ENCODE peak calls at places on chromosomes 13 and 19, in seven cellular contexts. One of them, this sample, is unnamed.

GRCh38 chr19:52898101-52898500 is 666 bp upstream of the ZNF320 start:
- DNase-seq in adrenal gland: no peak
- DNase-seq in WERI-Rb-1: no peak
- DNase-seq in natural killer cell: no peak
- DNase-seq in uterus: no peak
- DNase-seq in stomach: no peak
- DNase-seq in bronchial epithelial cell: no peak
- DNase-seq in this sample: no peak

GRCh38 chr13:72651196-72651595 is 76.2 kb downstream of the MZT1 start:
- DNase-seq in adrenal gland: no peak
- DNase-seq in WERI-Rb-1: peak; percentile 23
- DNase-seq in natural killer cell: no peak
- DNase-seq in uterus: no peak
- DNase-seq in stomach: no peak
- DNase-seq in bronchial epithelial cell: peak; percentile 33
- DNase-seq in this sample: no peak

GRCh38 chr19:1151037-1151716 is 22.9 kb downstream of the SBNO2 start:
- DNase-seq in adrenal gland: peak; percentile 56
- DNase-seq in WERI-Rb-1: no peak
- DNase-seq in natural killer cell: no peak
- DNase-seq in uterus: no peak
- DNase-seq in stomach: no peak
- DNase-seq in bronchial epithelial cell: no peak
- DNase-seq in this sample: no peak

GRCh38 chr19:51810228-51810627 is 15.3 kb downstream of the FPR3 start:
- DNase-seq in adrenal gland: no peak
- DNase-seq in WERI-Rb-1: peak; percentile 9
- DNase-seq in natural killer cell: no peak
- DNase-seq in uterus: no peak
- DNase-seq in stomach: no peak
- DNase-seq in bronchial epithelial cell: no peak
- DNase-seq in this sample: peak; percentile 77

GRCh38 chr13:74145249-74145970 is 11.2 kb upstream of the KLF12 start:
- DNase-seq in adrenal gland: no peak
- DNase-seq in WERI-Rb-1: no peak
- DNase-seq in natural killer cell: no peak
- DNase-seq in uterus: no peak
- DNase-seq in stomach: no peak
- DNase-seq in bronchial epithelial cell: no peak
- DNase-seq in this sample: no peak

GRCh38 chr13:51244637-51245405 is 22.6 kb downstream of the FAM124A start:
- DNase-seq in adrenal gland: no peak
- DNase-seq in WERI-Rb-1: no peak
- DNase-seq in natural killer cell: no peak
- DNase-seq in uterus: no peak
- DNase-seq in stomach: no peak
- DNase-seq in bronchial epithelial cell: no peak
- DNase-seq in this sample: no peak

GRCh38 chr13:46614582-46614981 is 61.6 kb downstream of the LRCH1 start:
- DNase-seq in adrenal gland: no peak
- DNase-seq in WERI-Rb-1: no peak
- DNase-seq in natural killer cell: no peak
- DNase-seq in uterus: peak; percentile 66
- DNase-seq in stomach: no peak
- DNase-seq in bronchial epithelial cell: peak; percentile 69
- DNase-seq in this sample: no peak

GRCh38 chr13:40221460-40222201 is 444.8 kb downstream of the FOXO1 start:
- DNase-seq in adrenal gland: no peak
- DNase-seq in WERI-Rb-1: no peak
- DNase-seq in natural killer cell: peak; percentile 24
- DNase-seq in uterus: peak; percentile 77
- DNase-seq in stomach: no peak
- DNase-seq in bronchial epithelial cell: peak; percentile 28
- DNase-seq in this sample: no peak

GRCh38 chr19:35261356-35262100 is 7.2 kb upstream of the USF2 start:
- DNase-seq in adrenal gland: peak; percentile 35
- DNase-seq in WERI-Rb-1: peak; percentile 4
- DNase-seq in natural killer cell: peak; percentile 11
- DNase-seq in uterus: no peak
- DNase-seq in stomach: peak; percentile 17
- DNase-seq in bronchial epithelial cell: no peak
- DNase-seq in this sample: no peak

GRCh38 chr19:15631817-15632216 is 8.9 kb upstream of the CYP4F3 start:
- DNase-seq in adrenal gland: peak; percentile 22
- DNase-seq in WERI-Rb-1: peak; percentile 35
- DNase-seq in natural killer cell: no peak
- DNase-seq in uterus: no peak
- DNase-seq in stomach: no peak
- DNase-seq in bronchial epithelial cell: no peak
- DNase-seq in this sample: no peak

GRCh38 chr19:9823816-9824215 is 3.9 kb upstream of the UBL5 start:
- DNase-seq in adrenal gland: no peak
- DNase-seq in WERI-Rb-1: no peak
- DNase-seq in natural killer cell: no peak
- DNase-seq in uterus: no peak
- DNase-seq in stomach: no peak
- DNase-seq in bronchial epithelial cell: no peak
- DNase-seq in this sample: no peak

GRCh38 chr13:77067519-77067918 is 40.6 kb upstream of the FBXL3 start:
- DNase-seq in adrenal gland: no peak
- DNase-seq in WERI-Rb-1: no peak
- DNase-seq in natural killer cell: no peak
- DNase-seq in uterus: no peak
- DNase-seq in stomach: no peak
- DNase-seq in bronchial epithelial cell: no peak
- DNase-seq in this sample: no peak

GRCh38 chr13:24220086-24220703 is 59.7 kb downstream of the SPATA13 start:
- DNase-seq in adrenal gland: peak; percentile 68
- DNase-seq in WERI-Rb-1: peak; percentile 77
- DNase-seq in natural killer cell: no peak
- DNase-seq in uterus: peak; percentile 72
- DNase-seq in stomach: peak; percentile 61
- DNase-seq in bronchial epithelial cell: peak; percentile 78
- DNase-seq in this sample: peak; percentile 64

GRCh38 chr13:74290324-74290773 is 156.1 kb upstream of the KLF12 start:
- DNase-seq in adrenal gland: peak; percentile 47
- DNase-seq in WERI-Rb-1: no peak
- DNase-seq in natural killer cell: peak; percentile 16
- DNase-seq in uterus: peak; percentile 40
- DNase-seq in stomach: no peak
- DNase-seq in bronchial epithelial cell: peak; percentile 98
- DNase-seq in this sample: no peak

GRCh38 chr19:43132696-43133095 is 50.2 kb upstream of the PSG2 start:
- DNase-seq in adrenal gland: no peak
- DNase-seq in WERI-Rb-1: no peak
- DNase-seq in natural killer cell: no peak
- DNase-seq in uterus: no peak
- DNase-seq in stomach: no peak
- DNase-seq in bronchial epithelial cell: peak; percentile 32
- DNase-seq in this sample: no peak

GRCh38 chr19:40510526-40511115 is 43.8 kb downstream of the SPTBN4 start:
- DNase-seq in adrenal gland: no peak
- DNase-seq in WERI-Rb-1: no peak
- DNase-seq in natural killer cell: no peak
- DNase-seq in uterus: no peak
- DNase-seq in stomach: no peak
- DNase-seq in bronchial epithelial cell: no peak
- DNase-seq in this sample: no peak

GRCh38 chr19:47512948-47513319 is 1.9 kb downstream of the NAPA start:
- DNase-seq in adrenal gland: no peak
- DNase-seq in WERI-Rb-1: no peak
- DNase-seq in natural killer cell: no peak
- DNase-seq in uterus: no peak
- DNase-seq in stomach: no peak
- DNase-seq in bronchial epithelial cell: no peak
- DNase-seq in this sample: no peak

GRCh38 chr19:2477141-2477710 is 1.3 kb downstream of the GADD45B start:
- DNase-seq in adrenal gland: peak; percentile 53
- DNase-seq in WERI-Rb-1: no peak
- DNase-seq in natural killer cell: no peak
- DNase-seq in uterus: peak; percentile 39
- DNase-seq in stomach: peak; percentile 68
- DNase-seq in bronchial epithelial cell: peak; percentile 64
- DNase-seq in this sample: no peak

GRCh38 chr19:2478756-2479555 is 3.0 kb downstream of the GADD45B start:
- DNase-seq in adrenal gland: peak; percentile 82
- DNase-seq in WERI-Rb-1: no peak
- DNase-seq in natural killer cell: peak; percentile 66
- DNase-seq in uterus: peak; percentile 79
- DNase-seq in stomach: peak; percentile 88
- DNase-seq in bronchial epithelial cell: peak; percentile 57
- DNase-seq in this sample: no peak

GRCh38 chr19:2479556-2480194 is 3.7 kb downstream of the GADD45B start:
- DNase-seq in adrenal gland: no peak
- DNase-seq in WERI-Rb-1: no peak
- DNase-seq in natural killer cell: no peak
- DNase-seq in uterus: no peak
- DNase-seq in stomach: no peak
- DNase-seq in bronchial epithelial cell: no peak
- DNase-seq in this sample: no peak

GRCh38 chr19:2477732-2478191 is 1.8 kb downstream of the GADD45B start:
- DNase-seq in adrenal gland: no peak
- DNase-seq in WERI-Rb-1: no peak
- DNase-seq in natural killer cell: peak; percentile 44
- DNase-seq in uterus: peak; percentile 40
- DNase-seq in stomach: no peak
- DNase-seq in bronchial epithelial cell: no peak
- DNase-seq in this sample: no peak

DNA sequence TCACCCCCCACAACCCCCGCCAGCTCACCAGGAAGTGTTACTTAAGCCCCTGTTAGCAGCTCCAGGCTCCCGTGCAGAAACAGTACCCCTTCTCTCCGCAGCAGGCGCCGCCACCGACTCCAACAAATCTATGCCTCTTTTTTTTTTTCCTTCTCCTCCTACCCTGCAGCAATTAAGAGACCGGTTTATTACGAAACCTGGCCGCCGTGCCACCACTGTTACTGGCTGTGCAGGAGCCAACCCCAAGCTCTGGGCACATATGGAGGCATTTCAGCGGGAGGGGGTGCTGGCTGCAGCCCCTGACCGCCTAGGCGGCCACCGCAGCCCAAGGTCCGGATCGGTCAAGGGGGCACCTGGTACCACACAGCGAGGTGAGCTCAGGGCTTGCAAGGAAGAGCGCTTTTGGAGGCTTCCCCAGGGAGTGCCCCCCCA is 2.4 kb downstream of the GADD45B start:
- DNase-seq in adrenal gland: peak; percentile 56
- DNase-seq in WERI-Rb-1: no peak
- DNase-seq in natural killer cell: peak; percentile 49
- DNase-seq in uterus: peak; percentile 71
- DNase-seq in stomach: peak; percentile 82
- DNase-seq in bronchial epithelial cell: peak; percentile 78
- DNase-seq in this sample: peak; percentile 74
- TF ChIP-seq CTCF in adrenal gland: no peak
- TF ChIP-seq CTCF in WERI-Rb-1: no peak
- TF ChIP-seq CTCF in natural killer cell: no peak
- TF ChIP-seq CTCF in uterus: peak; percentile 2
- TF ChIP-seq CTCF in stomach: no peak
- TF ChIP-seq CTCF in bronchial epithelial cell: peak; percentile 36
- TF ChIP-seq CTCF in this sample: peak; percentile 9

GRCh38 chr19:4555657-4556561 is 3.6 kb downstream of the SEMA6B start:
- DNase-seq in adrenal gland: no peak
- DNase-seq in WERI-Rb-1: no peak
- DNase-seq in natural killer cell: no peak
- DNase-seq in uterus: no peak
- DNase-seq in stomach: no peak
- DNase-seq in bronchial epithelial cell: no peak
- DNase-seq in this sample: no peak

GRCh38 chr19:4557971-4558941 is 1.2 kb downstream of the SEMA6B start:
- DNase-seq in adrenal gland: no peak
- DNase-seq in WERI-Rb-1: no peak
- DNase-seq in natural killer cell: peak; percentile 44
- DNase-seq in uterus: no peak
- DNase-seq in stomach: peak; percentile 59
- DNase-seq in bronchial epithelial cell: no peak
- DNase-seq in this sample: no peak

GRCh38 chr19:4556574-4557185 is 2.8 kb downstream of the SEMA6B start:
- DNase-seq in adrenal gland: no peak
- DNase-seq in WERI-Rb-1: peak; percentile 52
- DNase-seq in natural killer cell: no peak
- DNase-seq in uterus: no peak
- DNase-seq in stomach: no peak
- DNase-seq in bronchial epithelial cell: no peak
- DNase-seq in this sample: no peak

GRCh38 chr19:4559569-4559968 is at the start of gene SEMA6B:
- DNase-seq in adrenal gland: peak; percentile 65
- DNase-seq in WERI-Rb-1: no peak
- DNase-seq in natural killer cell: no peak
- DNase-seq in uterus: peak; percentile 59
- DNase-seq in stomach: peak; percentile 35
- DNase-seq in bronchial epithelial cell: no peak
- DNase-seq in this sample: no peak

DNA sequence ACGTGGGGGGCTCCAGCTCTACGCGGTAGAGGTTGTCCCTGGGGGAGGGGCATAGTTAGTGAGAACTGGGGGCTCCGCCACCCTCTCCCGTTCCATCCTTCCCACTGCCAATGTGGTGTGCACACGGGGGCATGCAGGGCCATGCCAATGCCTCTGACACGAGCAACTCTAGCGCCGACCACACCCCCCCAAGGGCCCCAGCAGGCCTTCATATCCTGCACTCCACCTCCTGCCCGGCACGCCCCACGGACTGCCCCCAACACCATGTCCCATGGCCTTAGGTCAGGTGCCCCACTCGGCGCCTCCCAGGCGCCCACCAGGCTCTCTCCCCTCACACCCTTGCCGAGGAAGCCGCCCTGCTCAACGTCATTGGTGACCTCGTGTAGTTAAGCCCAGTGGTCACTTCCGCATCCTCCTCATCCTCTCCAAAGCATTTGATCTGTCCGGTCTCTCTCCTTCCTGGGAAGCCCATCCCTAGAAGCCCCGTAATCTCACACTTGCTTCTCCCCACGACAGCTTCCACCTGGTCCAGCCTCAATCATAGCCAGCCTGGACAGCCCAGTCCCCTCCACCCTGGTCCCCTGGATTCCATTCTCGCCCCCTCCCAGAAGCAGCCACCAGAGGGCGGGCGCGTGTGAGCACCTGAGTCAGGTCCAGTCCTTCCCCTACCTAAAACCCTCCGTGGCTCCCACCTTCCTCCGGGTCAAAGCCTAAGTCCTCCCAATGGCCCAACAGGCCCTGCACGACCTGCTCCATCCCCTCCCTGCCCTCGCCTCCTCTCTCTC is 2.1 kb downstream of the SEMA6B start:
- DNase-seq in adrenal gland: no peak
- DNase-seq in WERI-Rb-1: no peak
- DNase-seq in natural killer cell: no peak
- DNase-seq in uterus: no peak
- DNase-seq in stomach: no peak
- DNase-seq in bronchial epithelial cell: no peak
- DNase-seq in this sample: no peak
- TF ChIP-seq CTCF in adrenal gland: no peak
- TF ChIP-seq CTCF in WERI-Rb-1: peak; percentile 16
- TF ChIP-seq CTCF in natural killer cell: no peak
- TF ChIP-seq CTCF in uterus: no peak
- TF ChIP-seq CTCF in stomach: no peak
- TF ChIP-seq CTCF in bronchial epithelial cell: peak; percentile 31
- TF ChIP-seq CTCF in this sample: peak; percentile 12

GRCh38 chr19:56252699-56253422 is 19.7 kb upstream of the EDDM13 start:
- DNase-seq in adrenal gland: peak; percentile 88
- DNase-seq in WERI-Rb-1: peak; percentile 95
- DNase-seq in natural killer cell: peak; percentile 65
- DNase-seq in uterus: peak; percentile 37
- DNase-seq in stomach: peak; percentile 79
- DNase-seq in bronchial epithelial cell: peak; percentile 57
- DNase-seq in this sample: peak; percentile 52
- TF ChIP-seq CTCF in adrenal gland: peak; percentile 86
- TF ChIP-seq CTCF in WERI-Rb-1: peak; percentile 92
- TF ChIP-seq CTCF in natural killer cell: peak; percentile 74
- TF ChIP-seq CTCF in uterus: peak; percentile 49
- TF ChIP-seq CTCF in stomach: no peak
- TF ChIP-seq CTCF in bronchial epithelial cell: peak; percentile 99
- TF ChIP-seq CTCF in this sample: peak; percentile 85

GRCh38 chr19:14115761-14116160 is 1.8 kb downstream of the PRKACA start:
- DNase-seq in adrenal gland: peak; percentile 48
- DNase-seq in WERI-Rb-1: no peak
- DNase-seq in natural killer cell: no peak
- DNase-seq in uterus: no peak
- DNase-seq in stomach: no peak
- DNase-seq in bronchial epithelial cell: no peak
- DNase-seq in this sample: no peak
- TF ChIP-seq CTCF in adrenal gland: no peak
- TF ChIP-seq CTCF in WERI-Rb-1: no peak
- TF ChIP-seq CTCF in natural killer cell: no peak
- TF ChIP-seq CTCF in uterus: no peak
- TF ChIP-seq CTCF in stomach: no peak
- TF ChIP-seq CTCF in bronchial epithelial cell: no peak
- TF ChIP-seq CTCF in this sample: no peak